ENCODE peak calls at places on chromosomes 13 and 19, in six cellular contexts. J is activated T-helper 1 cell treated with Interleukin-2 at 50 U/mL for 16 hours; D is ACHN; P is KG1; Q is naive thymus-derived CD4-positive, alpha-beta T cell; Z is iPS-NIHi11. F is an unnamed sample.

GRCh38 chr13:82758056-82758455 is 1124.2 kb downstream of the SLITRK1 start:
- DNase-seq in Q (no peak), J (no peak), Z (peak; percentile 55), P (no peak), D (peak; percentile 51), F (no peak)

GRCh38 chr19:10797541-10798256 is 38.3 kb downstream of the TMED1 start:
- DNase-seq in Z (no peak), P (no peak), J (peak; percentile 72), D (no peak), Q (peak; percentile 44), F (no peak)

GRCh38 chr13:58488251-58488650 is 856.7 kb downstream of the PCDH17 start:
- DNase-seq in P (no peak), Z (no peak), J (no peak), Q (no peak), D (no peak), F (no peak)

GRCh38 chr19:9819590-9819898 is 665 bp upstream of the FBXL12 start:
- DNase-seq in J (no peak), D (no peak), Z (no peak), Q (no peak), P (no peak), F (no peak)

GRCh38 chr19:2462635-2463421 is 6.1 kb upstream of the LMNB2 start:
- DNase-seq in Z (peak; percentile 84), Q (no peak), P (no peak), D (peak; percentile 96), J (no peak), F (peak; percentile 78)

GRCh38 chr13:87669379-87669978 is 1.7 kb upstream of the SLITRK5 start:
- DNase-seq in D (peak; percentile 63), P (peak; percentile 71), Q (no peak), Z (no peak), J (no peak), F (peak; percentile 24)

GRCh38 chr13:99866781-99867180 is 104.8 kb downstream of the ZIC5 start:
- DNase-seq in D (no peak), J (no peak), P (no peak), Q (no peak), Z (no peak), F (no peak)

GRCh38 chr13:69618838-69619237 is 488.8 kb upstream of the ATXN8OS start:
- DNase-seq in J (no peak), P (no peak), Q (no peak), Z (no peak), D (no peak), F (no peak)

GRCh38 chr19:9940778-9941177 is 4.5 kb upstream of the OLFM2 start:
- DNase-seq in Q (no peak), Z (no peak), P (no peak), D (no peak), J (no peak), F (no peak)